ENCODE peak calls at places on chromosomes 1 and 21, in ten cellular contexts. U is Karpas-422; Z is activated gamma-delta T cell treated with anti-CD3 and anti-CD28 coated beads, Interleukin-2, amount 50 U/mL, for 16 hours; V is activated B cell treated with CpG ODN at 0.5 μM for 24 hours; P is HCEC 1CT; R is retinal pigment epithelial cell; C is NB4; Y is stimulated activated naive CD8-positive, alpha-beta T cell treated with anti-CD3 and anti-CD28 coated beads, Interleukin-15, Interleukin-2, amounts not matched to agents 100 U/mL and 50 U/mL, for 24 hours; K is amniotic stem cell; H is CD8-positive, alpha-beta T cell. Q is an unnamed sample.

GRCh38 chr1:115478933-115479551 is 141.0 kb upstream of the NGF start:
- DNase-seq in U (no peak), Z (no peak), V (no peak), P (no peak), R (no peak), C (no peak), Y (no peak), K (no peak), H (no peak), Q (no peak)

GRCh38 chr1:219659682-219660081 is 46.8 kb upstream of the ZC3H11B start:
- DNase-seq in U (no peak), Z (no peak), V (no peak), P (peak), R (no peak), C (peak), Y (no peak), K (peak), H (no peak), Q (no peak)

GRCh38 chr1:210687582-210688279 is 359.0 kb downstream of the HHAT start:
- DNase-seq in U (no peak), Z (no peak), V (no peak), P (no peak), R (no peak), C (peak), Y (no peak), K (no peak), H (no peak), Q (no peak)

GRCh38 chr1:92485374-92486250 is 1.1 kb downstream of the GFI1 start:
- DNase-seq in U (peak), Z (peak), V (peak), P (no peak), R (no peak), C (peak), Y (peak), K (no peak), H (peak), Q (peak)

GRCh38 chr1:83545450-83545849 is 453.5 kb downstream of the TTLL7 start:
- DNase-seq in U (peak), Z (no peak), V (no peak), P (no peak), R (no peak), C (peak), Y (no peak), K (no peak), H (no peak), Q (no peak)

GRCh38 chr1:92820024-92820423 is 11.8 kb upstream of the RPL5 start:
- DNase-seq in U (no peak), Z (no peak), V (no peak), P (peak), R (no peak), C (no peak), Y (no peak), K (no peak), H (no peak), Q (no peak)

GRCh38 chr1:88736633-88737248 is 52.7 kb downstream of the PKN2 start:
- DNase-seq in U (peak), Z (no peak), V (no peak), P (peak), R (no peak), C (peak), Y (peak), K (peak), H (no peak), Q (peak)

GRCh38 chr1:80050085-80050484 is 1043.6 kb upstream of the ADGRL4 start:
- DNase-seq in U (no peak), Z (no peak), V (no peak), P (no peak), R (no peak), C (no peak), Y (no peak), K (no peak), H (no peak), Q (peak)

GRCh38 chr1:9909222-9910046 is 635 bp downstream of the CTNNBIP1 start:
- DNase-seq in U (peak), Z (peak), V (peak), P (no peak), R (no peak), C (peak), Y (peak), K (no peak), H (peak), Q (peak)

GRCh38 chr1:1058921-1059493 is 15.1 kb downstream of the RNF223 start:
- DNase-seq in U (no peak), Z (no peak), V (no peak), P (peak), R (no peak), C (no peak), Y (peak), K (no peak), H (no peak), Q (peak)

GRCh38 chr1:36711480-36711879 is 228.8 kb upstream of the CSF3R start:
- DNase-seq in U (no peak), Z (no peak), V (no peak), P (no peak), R (no peak), C (no peak), Y (no peak), K (no peak), H (no peak), Q (no peak)

GRCh38 chr21:45442276-45442675 is 37.3 kb downstream of the COL18A1 start:
- DNase-seq in U (no peak), Z (no peak), V (no peak), P (no peak), R (no peak), C (no peak), Y (no peak), K (no peak), H (no peak), Q (no peak)

GRCh38 chr21:44996096-44996495 is 56.3 kb downstream of the SLX9 start:
- DNase-seq in U (no peak), Z (no peak), V (no peak), P (no peak), R (no peak), C (no peak), Y (no peak), K (no peak), H (no peak), Q (no peak)

GRCh38 chr1:183090386-183091006 is 67.3 kb downstream of the LAMC1 start:
- DNase-seq in U (peak), Z (no peak), V (no peak), P (peak), R (no peak), C (peak), Y (no peak), K (no peak), H (no peak), Q (no peak)

GRCh38 chr1:93804412-93804811 is 74.6 kb downstream of the DNTTIP2 start:
- DNase-seq in U (no peak), Z (no peak), V (no peak), P (peak), R (no peak), C (no peak), Y (no peak), K (peak), H (no peak), Q (no peak)

GRCh38 chr1:159339517-159339916 is 37.4 kb downstream of the FCER1A start:
- DNase-seq in U (no peak), Z (no peak), V (no peak), P (peak), R (peak), C (no peak), Y (no peak), K (no peak), H (no peak), Q (no peak)

GRCh38 chr21:43289966-43290365 is 121.2 kb downstream of the CRYAA start:
- DNase-seq in U (no peak), Z (no peak), V (no peak), P (no peak), R (no peak), C (no peak), Y (no peak), K (no peak), H (no peak), Q (no peak)

GRCh38 chr1:29753771-29754607 is 517.7 kb downstream of the PTPRU start:
- DNase-seq in U (no peak), Z (no peak), V (no peak), P (no peak), R (no peak), C (no peak), Y (no peak), K (no peak), H (peak), Q (no peak)

GRCh38 chr1:68516066-68516465 is 19.2 kb upstream of the DEPDC1 start:
- DNase-seq in U (no peak), Z (no peak), V (no peak), P (no peak), R (no peak), C (no peak), Y (no peak), K (no peak), H (no peak), Q (no peak)

GRCh38 chr1:113630340-113631327 is 128.7 kb downstream of the PHTF1 start:
- DNase-seq in U (no peak), Z (no peak), V (no peak), P (no peak), R (no peak), C (no peak), Y (no peak), K (no peak), H (no peak), Q (no peak)

GRCh38 chr1:1203561-1204424 is 2.6 kb downstream of the TNFRSF18 start:
- DNase-seq in U (no peak), Z (no peak), V (peak), P (no peak), R (no peak), C (peak), Y (peak), K (no peak), H (no peak), Q (no peak)

GRCh38 chr1:39266269-39266668 is 61.8 kb downstream of the MACF1 start:
- DNase-seq in U (peak), Z (no peak), V (no peak), P (no peak), R (no peak), C (peak), Y (no peak), K (no peak), H (no peak), Q (peak)

GRCh38 chr1:174998569-174999215 is 1.1 kb upstream of the CACYBP start:
- DNase-seq in U (peak), Z (peak), V (no peak), P (peak), R (peak), C (peak), Y (peak), K (no peak), H (peak), Q (peak)

GRCh38 chr21:21714396-21714795 is 716.2 kb downstream of the NCAM2 start:
- DNase-seq in U (no peak), Z (no peak), V (no peak), P (no peak), R (peak), C (no peak), Y (no peak), K (no peak), H (no peak), Q (no peak)

GRCh38 chr1:26094677-26095383 is 16.8 kb upstream of the PDIK1L start:
- DNase-seq in U (no peak), Z (no peak), V (no peak), P (no peak), R (no peak), C (no peak), Y (no peak), K (no peak), H (no peak), Q (no peak)

GRCh38 chr1:228198977-228199590 is 8.8 kb upstream of the OBSCN start:
- DNase-seq in U (no peak), Z (no peak), V (no peak), P (peak), R (no peak), C (no peak), Y (no peak), K (no peak), H (no peak), Q (no peak)

GRCh38 chr1:94255476-94255875 is 18.1 kb upstream of the ARHGAP29 start:
- DNase-seq in U (no peak), Z (no peak), V (no peak), P (peak), R (no peak), C (no peak), Y (no peak), K (no peak), H (no peak), Q (no peak)

GRCh38 chr1:32764826-32765545 is 52.2 kb downstream of the YARS1 start:
- DNase-seq in U (no peak), Z (no peak), V (no peak), P (no peak), R (no peak), C (no peak), Y (no peak), K (no peak), H (no peak), Q (no peak)

GRCh38 chr1:72827285-72827684 is 544.9 kb upstream of the NEGR1 start:
- DNase-seq in U (no peak), Z (no peak), V (no peak), P (peak), R (peak), C (peak), Y (no peak), K (no peak), H (no peak), Q (no peak)

GRCh38 chr1:160326393-160326792 is 16.7 kb downstream of the COPA start:
- DNase-seq in U (no peak), Z (no peak), V (no peak), P (no peak), R (no peak), C (peak), Y (no peak), K (no peak), H (no peak), Q (no peak)

GRCh38 chr1:6502000-6502891 is 10.8 kb upstream of the PLEKHG5 start:
- DNase-seq in U (no peak), Z (no peak), V (no peak), P (no peak), R (no peak), C (peak), Y (no peak), K (no peak), H (no peak), Q (no peak)

GRCh38 chr1:160838876-160839275 is 23.8 kb downstream of the CD244 start:
- DNase-seq in U (no peak), Z (no peak), V (no peak), P (no peak), R (no peak), C (no peak), Y (no peak), K (no peak), H (peak), Q (no peak)

GRCh38 chr1:47875831-47876586 is 121.2 kb downstream of the TRABD2B start:
- DNase-seq in U (no peak), Z (no peak), V (no peak), P (no peak), R (peak), C (no peak), Y (no peak), K (no peak), H (no peak), Q (no peak)

GRCh38 chr1:33349081-33349759 is 28.3 kb upstream of the A3GALT2 start:
- DNase-seq in U (peak), Z (peak), V (no peak), P (peak), R (no peak), C (peak), Y (peak), K (no peak), H (peak), Q (peak)

GRCh38 chr1:226002667-226003501 is 3.7 kb upstream of the SDE2 start:
- DNase-seq in U (no peak), Z (no peak), V (no peak), P (peak), R (no peak), C (peak), Y (peak), K (no peak), H (no peak), Q (peak)